ENCODE peak calls at places on chromosomes 3 and 15, in ten cellular contexts. T is OCI-M1; M is type B pancreatic cell; I is adipocyte; Y is RPMI7951; H is fibroblast of mammary gland; U is stimulated activated CD8-positive, alpha-beta memory T cell treated with anti-CD3 and anti-CD28 coated beads, Interleukin-15, amount 100 ng/mL, for 48 hours; Q is stomach; V is amniotic epithelial cell; S is glutamatergic neuron. F is an unnamed sample.

GRCh38 chr3:172869356-172869755 is 118.8 kb downstream of the ECT2 start:
- DNase-seq in T (no peak), M (no peak), I (peak; percentile 61), Y (no peak), H (peak; percentile 25), U (no peak), Q (no peak), V (peak; percentile 72), S (no peak), F (peak; percentile 22)

GRCh38 chr15:69973102-69973714 is 124.5 kb downstream of the TLE3 start:
- DNase-seq in T (peak; percentile 41), M (no peak), I (peak; percentile 31), Y (peak; percentile 69), H (peak; percentile 57), U (peak; percentile 19), Q (no peak), V (peak; percentile 79), S (no peak), F (no peak)

GRCh38 chr3:65284971-65285370 is 597.2 kb upstream of the ADAMTS9 start:
- DNase-seq in T (no peak), M (no peak), I (peak; percentile 21), Y (peak; percentile 26), H (no peak), U (no peak), Q (no peak), V (peak; percentile 27), S (no peak), F (peak; percentile 31)

GRCh38 chr3:62068337-62068736 is 305.0 kb downstream of the FEZF2 start:
- DNase-seq in T (no peak), M (no peak), I (no peak), Y (no peak), H (no peak), U (no peak), Q (no peak), V (no peak), S (no peak), F (no peak)

GRCh38 chr15:62647195-62647865 is 395.2 kb upstream of the TPM1 start:
- DNase-seq in T (peak; percentile 93), M (no peak), I (peak; percentile 45), Y (peak; percentile 96), H (peak; percentile 89), U (no peak), Q (peak; percentile 55), V (peak; percentile 41), S (no peak), F (peak; percentile 65)

GRCh38 chr3:13595485-13595884 is 46.6 kb downstream of the FBLN2 start:
- DNase-seq in T (no peak), M (no peak), I (no peak), Y (no peak), H (no peak), U (no peak), Q (no peak), V (no peak), S (no peak), F (no peak)

GRCh38 chr3:70431906-70432305 is 119.5 kb upstream of the MDFIC2 start:
- DNase-seq in T (no peak), M (no peak), I (peak; percentile 4), Y (no peak), H (no peak), U (no peak), Q (no peak), V (no peak), S (no peak), F (no peak)

GRCh38 chr3:13286873-13287272 is 133.2 kb downstream of the NUP210 start:
- DNase-seq in T (no peak), M (no peak), I (no peak), Y (no peak), H (no peak), U (no peak), Q (no peak), V (no peak), S (no peak), F (no peak)

GRCh38 chr3:156795890-156796451 is 30.2 kb upstream of the LEKR1 start:
- DNase-seq in T (peak; percentile 63), M (no peak), I (no peak), Y (peak; percentile 64), H (peak; percentile 84), U (no peak), Q (no peak), V (peak; percentile 37), S (no peak), F (peak; percentile 26)

GRCh38 chr3:143538577-143538981 is 309.7 kb downstream of the SLC9A9 start:
- DNase-seq in T (no peak), M (no peak), I (peak; percentile 86), Y (no peak), H (peak; percentile 97), U (no peak), Q (no peak), V (peak; percentile 68), S (no peak), F (peak; percentile 92)

GRCh38 chr3:184343200-184343876 is 5.9 kb downstream of the FAM131A start:
- DNase-seq in T (no peak), M (no peak), I (no peak), Y (peak; percentile 35), H (no peak), U (no peak), Q (no peak), V (no peak), S (no peak), F (no peak)

GRCh38 chr15:90174140-90174891 is 26.8 kb upstream of the SEMA4B start:
- DNase-seq in T (no peak), M (no peak), I (peak; percentile 44), Y (peak; percentile 80), H (no peak), U (no peak), Q (peak; percentile 83), V (peak; percentile 76), S (no peak), F (peak; percentile 89)

GRCh38 chr3:53704363-53704725 is 141.9 kb downstream of the CHDH start:
- DNase-seq in T (no peak), M (peak; percentile 37), I (no peak), Y (no peak), H (no peak), U (no peak), Q (peak; percentile 7), V (no peak), S (no peak), F (no peak)

GRCh38 chr3:169404491-169404890 is 259.0 kb downstream of the MECOM start:
- DNase-seq in T (no peak), M (no peak), I (no peak), Y (no peak), H (no peak), U (no peak), Q (no peak), V (no peak), S (no peak), F (no peak)

GRCh38 chr15:89105147-89105546 is 16.9 kb downstream of the ABHD2 start:
- DNase-seq in T (no peak), M (no peak), I (peak; percentile 95), Y (peak; percentile 95), H (peak; percentile 96), U (no peak), Q (no peak), V (peak; percentile 99), S (no peak), F (peak; percentile 93)

GRCh38 chr3:122745365-122746021 is 48.1 kb downstream of the HSPBAP1 start:
- DNase-seq in T (no peak), M (no peak), I (peak; percentile 43), Y (peak; percentile 5), H (peak; percentile 75), U (no peak), Q (no peak), V (peak; percentile 83), S (no peak), F (peak; percentile 40)

GRCh38 chr3:64270143-64270542 is 44.9 kb upstream of the PRICKLE2 start:
- DNase-seq in T (no peak), M (no peak), I (no peak), Y (no peak), H (no peak), U (no peak), Q (no peak), V (no peak), S (no peak), F (no peak)

GRCh38 chr3:152444029-152444641 is 175.4 kb downstream of the MBNL1 start:
- DNase-seq in T (peak; percentile 51), M (no peak), I (peak; percentile 83), Y (peak; percentile 65), H (peak; percentile 81), U (no peak), Q (no peak), V (peak; percentile 67), S (no peak), F (peak; percentile 65)

GRCh38 chr15:66963710-66964109 is 101.7 kb upstream of the SMAD3 start:
- DNase-seq in T (peak; percentile 66), M (no peak), I (no peak), Y (no peak), H (peak; percentile 32), U (no peak), Q (no peak), V (peak; percentile 31), S (no peak), F (no peak)

GRCh38 chr3:124386006-124386405 is 344.2 kb upstream of the UMPS start:
- DNase-seq in T (no peak), M (no peak), I (no peak), Y (no peak), H (no peak), U (no peak), Q (no peak), V (peak; percentile 37), S (no peak), F (no peak)

GRCh38 chr3:125375950-125376679 is 990 bp upstream of the ZNF148 start:
- DNase-seq in T (no peak), M (no peak), I (peak; percentile 18), Y (peak; percentile 39), H (peak; percentile 69), U (no peak), Q (no peak), V (peak; percentile 51), S (no peak), F (no peak)

GRCh38 chr15:52042051-52042851 is 23.2 kb downstream of the MAPK6 start:
- DNase-seq in T (peak; percentile 20), M (no peak), I (no peak), Y (no peak), H (no peak), U (no peak), Q (no peak), V (no peak), S (no peak), F (no peak)

GRCh38 chr3:179546814-179547241 is 15.9 kb upstream of the ACTL6A start:
- DNase-seq in T (no peak), M (no peak), I (no peak), Y (no peak), H (no peak), U (no peak), Q (peak; percentile 81), V (no peak), S (no peak), F (no peak)

F was measured in fibroblast of gingiva.